ENCODE peak calls at places on chromosomes 1 and 21, in eight cellular contexts. F is glutamatergic neuron, O is NCI-H774, Z is T-helper 1 cell, X is HEK293T, Y is EL, D is naive B cell, H is tibial nerve. A is an unnamed sample.

GRCh38 chr1:60423181-60423780 is 349.7 kb upstream of the C1orf87 start:
- DNase-seq in F (no peak), O (no peak), Z (no peak), X (no peak), Y (no peak), D (no peak), H (no peak), A (no peak)

GRCh38 chr1:165235777-165236285 is 120.7 kb downstream of the LMX1A start:
- DNase-seq in F (peak; percentile 61), O (peak; percentile 67), Z (no peak), X (peak; percentile 66), Y (no peak), D (no peak), H (no peak), A (peak; percentile 75)

GRCh38 chr1:43639990-43640794 is 9.8 kb upstream of the KDM4A start:
- DNase-seq in F (no peak), O (no peak), Z (no peak), X (no peak), Y (no peak), D (no peak), H (no peak), A (no peak)

GRCh38 chr1:196412326-196412725 is 195.9 kb downstream of the KCNT2 start:
- DNase-seq in F (no peak), O (no peak), Z (no peak), X (no peak), Y (no peak), D (no peak), H (no peak), A (no peak)

GRCh38 chr1:14696766-14697165 is 98.3 kb downstream of the KAZN start:
- DNase-seq in F (no peak), O (no peak), Z (no peak), X (no peak), Y (no peak), D (no peak), H (no peak), A (no peak)

GRCh38 chr1:38818706-38819439 is 40.7 kb downstream of the RRAGC start:
- DNase-seq in F (no peak), O (no peak), Z (no peak), X (no peak), Y (no peak), D (no peak), H (no peak), A (peak; percentile 58)

GRCh38 chr21:21952566-21952965 is 954.4 kb downstream of the NCAM2 start:
- DNase-seq in F (no peak), O (no peak), Z (no peak), X (no peak), Y (no peak), D (no peak), H (no peak), A (no peak)

GRCh38 chr1:22341791-22342605 is 109.7 kb upstream of the ZBTB40 start:
- DNase-seq in F (no peak), O (peak; percentile 43), Z (no peak), X (peak; percentile 68), Y (peak; percentile 57), D (no peak), H (no peak), A (no peak)

GRCh38 chr1:234504969-234505773 is 26.2 kb upstream of the TARBP1 start:
- DNase-seq in F (no peak), O (no peak), Z (peak; percentile 35), X (no peak), Y (no peak), D (no peak), H (no peak), A (no peak)

GRCh38 chr1:62800825-62801306 is 16.9 kb downstream of the ATG4C start:
- DNase-seq in F (no peak), O (no peak), Z (peak; percentile 4), X (no peak), Y (peak; percentile 60), D (peak; percentile 84), H (no peak), A (no peak)

GRCh38 chr1:19315378-19316206 is 3.5 kb downstream of the SLC66A1 start:
- DNase-seq in F (peak; percentile 52), O (no peak), Z (no peak), X (no peak), Y (peak; percentile 73), D (peak; percentile 80), H (no peak), A (no peak)

GRCh38 chr1:5525597-5526384 is 466.4 kb downstream of the NPHP4 start:
- DNase-seq in F (no peak), O (no peak), Z (no peak), X (no peak), Y (no peak), D (no peak), H (no peak), A (no peak)

GRCh38 chr1:47755368-47755990 is 241.7 kb downstream of the TRABD2B start:
- DNase-seq in F (peak; percentile 70), O (no peak), Z (peak; percentile 40), X (peak; percentile 62), Y (no peak), D (peak; percentile 3), H (no peak), A (peak; percentile 83)

GRCh38 chr21:17612023-17612564 is 607 bp downstream of the BTG3 start:
- DNase-seq in F (peak; percentile 35), O (no peak), Z (peak; percentile 13), X (no peak), Y (peak; percentile 44), D (no peak), H (no peak), A (peak; percentile 70)

GRCh38 chr1:80212958-80213357 is 1206.4 kb upstream of the ADGRL4 start:
- DNase-seq in F (no peak), O (no peak), Z (no peak), X (no peak), Y (no peak), D (no peak), H (no peak), A (no peak)

GRCh38 chr1:95927061-95927460 is 693.1 kb downstream of the RWDD3 start:
- DNase-seq in F (no peak), O (no peak), Z (no peak), X (no peak), Y (no peak), D (no peak), H (no peak), A (no peak)

GRCh38 chr1:41673355-41673754 is 188.9 kb upstream of the EDN2 start:
- DNase-seq in F (no peak), O (no peak), Z (peak; percentile 80), X (no peak), Y (no peak), D (peak; percentile 58), H (no peak), A (no peak)

A was measured in GM23338.